ENCODE peak calls at places on chromosome 5, in six cellular contexts. One of them, this sample, is unnamed.

GRCh38 chr5:142472306-142472951 is 147.6 kb upstream of the SPRY4 start:
- DNase-seq in CD8-positive, alpha-beta memory T cell: no peak
- DNase-seq in GM03348: peak
- DNase-seq in astrocyte of the cerebellum: no peak
- DNase-seq in BE2C: no peak
- DNase-seq in retina: no peak
- DNase-seq in this sample: no peak

GRCh38 chr5:5155617-5156016 is 15.5 kb downstream of the ADAMTS16 start:
- DNase-seq in CD8-positive, alpha-beta memory T cell: no peak
- DNase-seq in GM03348: no peak
- DNase-seq in astrocyte of the cerebellum: no peak
- DNase-seq in BE2C: no peak
- DNase-seq in retina: no peak
- DNase-seq in this sample: no peak

GRCh38 chr5:168109441-168109840 is 182.0 kb upstream of the WWC1 start:
- DNase-seq in CD8-positive, alpha-beta memory T cell: no peak
- DNase-seq in GM03348: peak
- DNase-seq in astrocyte of the cerebellum: no peak
- DNase-seq in BE2C: no peak
- DNase-seq in retina: no peak
- DNase-seq in this sample: no peak

GRCh38 chr5:54756796-54757402 is 228.5 kb downstream of the ESM1 start:
- DNase-seq in CD8-positive, alpha-beta memory T cell: no peak
- DNase-seq in GM03348: peak
- DNase-seq in astrocyte of the cerebellum: no peak
- DNase-seq in BE2C: no peak
- DNase-seq in retina: no peak
- DNase-seq in this sample: no peak

GRCh38 chr5:56142620-56143431 is 90.3 kb downstream of the ANKRD55 start:
- DNase-seq in CD8-positive, alpha-beta memory T cell: no peak
- DNase-seq in GM03348: no peak
- DNase-seq in astrocyte of the cerebellum: no peak
- DNase-seq in BE2C: no peak
- DNase-seq in retina: no peak
- DNase-seq in this sample: peak

GRCh38 chr5:39119404-39120051 is 45.3 kb upstream of the RICTOR start:
- DNase-seq in CD8-positive, alpha-beta memory T cell: no peak
- DNase-seq in GM03348: no peak
- DNase-seq in astrocyte of the cerebellum: no peak
- DNase-seq in BE2C: no peak
- DNase-seq in retina: no peak
- DNase-seq in this sample: no peak

GRCh38 chr5:158514353-158514960 is 585.3 kb downstream of the EBF1 start:
- DNase-seq in CD8-positive, alpha-beta memory T cell: no peak
- DNase-seq in GM03348: peak
- DNase-seq in astrocyte of the cerebellum: peak
- DNase-seq in BE2C: no peak
- DNase-seq in retina: no peak
- DNase-seq in this sample: no peak

GRCh38 chr5:101036778-101037177 is 133.7 kb upstream of the ST8SIA4 start:
- DNase-seq in CD8-positive, alpha-beta memory T cell: no peak
- DNase-seq in GM03348: no peak
- DNase-seq in astrocyte of the cerebellum: no peak
- DNase-seq in BE2C: no peak
- DNase-seq in retina: no peak
- DNase-seq in this sample: no peak

GRCh38 chr5:113147088-113147487 is 170.5 kb downstream of the DCP2 start:
- DNase-seq in CD8-positive, alpha-beta memory T cell: no peak
- DNase-seq in GM03348: peak
- DNase-seq in astrocyte of the cerebellum: no peak
- DNase-seq in BE2C: no peak
- DNase-seq in retina: peak
- DNase-seq in this sample: no peak

GRCh38 chr5:39760385-39761198 is 335.8 kb upstream of the DAB2 start:
- DNase-seq in CD8-positive, alpha-beta memory T cell: no peak
- DNase-seq in GM03348: peak
- DNase-seq in astrocyte of the cerebellum: peak
- DNase-seq in BE2C: no peak
- DNase-seq in retina: no peak
- DNase-seq in this sample: no peak

GRCh38 chr5:173925449-173926071 is 37.4 kb downstream of the CPEB4 start:
- DNase-seq in CD8-positive, alpha-beta memory T cell: peak
- DNase-seq in GM03348: no peak
- DNase-seq in astrocyte of the cerebellum: peak
- DNase-seq in BE2C: peak
- DNase-seq in retina: no peak
- DNase-seq in this sample: no peak

GRCh38 chr5:1915316-1915715 is 32.6 kb upstream of the IRX4 start:
- DNase-seq in CD8-positive, alpha-beta memory T cell: no peak
- DNase-seq in GM03348: no peak
- DNase-seq in astrocyte of the cerebellum: no peak
- DNase-seq in BE2C: no peak
- DNase-seq in retina: no peak
- DNase-seq in this sample: no peak

GRCh38 chr5:76980518-76981144 is 27.8 kb downstream of the CRHBP start:
- DNase-seq in CD8-positive, alpha-beta memory T cell: no peak
- DNase-seq in GM03348: no peak
- DNase-seq in astrocyte of the cerebellum: no peak
- DNase-seq in BE2C: no peak
- DNase-seq in retina: no peak
- DNase-seq in this sample: no peak

GRCh38 chr5:105150324-105150723 is 1587.7 kb upstream of the NUDT12 start:
- DNase-seq in CD8-positive, alpha-beta memory T cell: no peak
- DNase-seq in GM03348: no peak
- DNase-seq in astrocyte of the cerebellum: no peak
- DNase-seq in BE2C: no peak
- DNase-seq in retina: peak
- DNase-seq in this sample: no peak

GRCh38 chr5:83473344-83474169 is 2.0 kb downstream of the VCAN start:
- DNase-seq in CD8-positive, alpha-beta memory T cell: peak
- DNase-seq in GM03348: peak
- DNase-seq in astrocyte of the cerebellum: peak
- DNase-seq in BE2C: peak
- DNase-seq in retina: peak
- DNase-seq in this sample: peak

GRCh38 chr5:132003170-132003744 is 8.2 kb downstream of the ACSL6 start:
- DNase-seq in CD8-positive, alpha-beta memory T cell: no peak
- DNase-seq in GM03348: no peak
- DNase-seq in astrocyte of the cerebellum: peak
- DNase-seq in BE2C: no peak
- DNase-seq in retina: peak
- DNase-seq in this sample: no peak

GRCh38 chr5:107455111-107455544 is 215.6 kb downstream of the EFNA5 start:
- DNase-seq in CD8-positive, alpha-beta memory T cell: no peak
- DNase-seq in GM03348: peak
- DNase-seq in astrocyte of the cerebellum: no peak
- DNase-seq in BE2C: no peak
- DNase-seq in retina: no peak
- DNase-seq in this sample: no peak

GRCh38 chr5:98569288-98569687 is 204.2 kb upstream of the RGMB start:
- DNase-seq in CD8-positive, alpha-beta memory T cell: no peak
- DNase-seq in GM03348: no peak
- DNase-seq in astrocyte of the cerebellum: no peak
- DNase-seq in BE2C: no peak
- DNase-seq in retina: no peak
- DNase-seq in this sample: no peak

GRCh38 chr5:179313849-179314521 is 31.3 kb downstream of the ADAMTS2 start:
- DNase-seq in CD8-positive, alpha-beta memory T cell: no peak
- DNase-seq in GM03348: peak
- DNase-seq in astrocyte of the cerebellum: peak
- DNase-seq in BE2C: peak
- DNase-seq in retina: peak
- DNase-seq in this sample: no peak

GRCh38 chr5:103993028-103993427 is 430.4 kb upstream of the NUDT12 start:
- DNase-seq in CD8-positive, alpha-beta memory T cell: no peak
- DNase-seq in GM03348: no peak
- DNase-seq in astrocyte of the cerebellum: no peak
- DNase-seq in BE2C: no peak
- DNase-seq in retina: no peak
- DNase-seq in this sample: no peak

GRCh38 chr5:6632324-6632930 is 417 bp downstream of the NSUN2 start:
- DNase-seq in CD8-positive, alpha-beta memory T cell: no peak
- DNase-seq in GM03348: no peak
- DNase-seq in astrocyte of the cerebellum: peak
- DNase-seq in BE2C: peak
- DNase-seq in retina: no peak
- DNase-seq in this sample: peak

GRCh38 chr5:181187500-181188213 is 17.3 kb downstream of the TRIM7 start:
- DNase-seq in CD8-positive, alpha-beta memory T cell: peak
- DNase-seq in GM03348: peak
- DNase-seq in astrocyte of the cerebellum: peak
- DNase-seq in BE2C: peak
- DNase-seq in retina: peak
- DNase-seq in this sample: peak

GRCh38 chr5:67205981-67206380 is 9.4 kb upstream of the CD180 start:
- DNase-seq in CD8-positive, alpha-beta memory T cell: no peak
- DNase-seq in GM03348: no peak
- DNase-seq in astrocyte of the cerebellum: no peak
- DNase-seq in BE2C: no peak
- DNase-seq in retina: no peak
- DNase-seq in this sample: no peak

GRCh38 chr5:140882591-140882899 is 621 bp downstream of the PCDHA13 start:
- DNase-seq in CD8-positive, alpha-beta memory T cell: no peak
- DNase-seq in GM03348: no peak
- DNase-seq in astrocyte of the cerebellum: no peak
- DNase-seq in BE2C: peak
- DNase-seq in retina: peak
- DNase-seq in this sample: no peak

GRCh38 chr5:129672006-129672405 is 75.9 kb upstream of the MINAR2 start:
- DNase-seq in CD8-positive, alpha-beta memory T cell: no peak
- DNase-seq in GM03348: no peak
- DNase-seq in astrocyte of the cerebellum: no peak
- DNase-seq in BE2C: no peak
- DNase-seq in retina: no peak
- DNase-seq in this sample: no peak

GRCh38 chr5:96969401-96969800 is 33.5 kb downstream of the LNPEP start:
- DNase-seq in CD8-positive, alpha-beta memory T cell: no peak
- DNase-seq in GM03348: peak
- DNase-seq in astrocyte of the cerebellum: no peak
- DNase-seq in BE2C: no peak
- DNase-seq in retina: peak
- DNase-seq in this sample: no peak

GRCh38 chr5:40813698-40814281 is 15.6 kb upstream of the PRKAA1 start:
- DNase-seq in CD8-positive, alpha-beta memory T cell: no peak
- DNase-seq in GM03348: no peak
- DNase-seq in astrocyte of the cerebellum: no peak
- DNase-seq in BE2C: no peak
- DNase-seq in retina: no peak
- DNase-seq in this sample: no peak

GRCh38 chr5:172274951-172275753 is 8.4 kb downstream of the UBTD2 start:
- DNase-seq in CD8-positive, alpha-beta memory T cell: peak
- DNase-seq in GM03348: no peak
- DNase-seq in astrocyte of the cerebellum: no peak
- DNase-seq in BE2C: no peak
- DNase-seq in retina: no peak
- DNase-seq in this sample: no peak

GRCh38 chr5:181118369-181118768 is 12.6 kb downstream of the OR2V1 start:
- DNase-seq in CD8-positive, alpha-beta memory T cell: no peak
- DNase-seq in GM03348: no peak
- DNase-seq in astrocyte of the cerebellum: no peak
- DNase-seq in BE2C: no peak
- DNase-seq in retina: no peak
- DNase-seq in this sample: peak

GRCh38 chr5:32231241-32231640 is 57.1 kb upstream of the GOLPH3 start:
- DNase-seq in CD8-positive, alpha-beta memory T cell: no peak
- DNase-seq in GM03348: no peak
- DNase-seq in astrocyte of the cerebellum: no peak
- DNase-seq in BE2C: no peak
- DNase-seq in retina: no peak
- DNase-seq in this sample: no peak

GRCh38 chr5:29037716-29038115 is 1999.3 kb upstream of the CDH9 start:
- DNase-seq in CD8-positive, alpha-beta memory T cell: no peak
- DNase-seq in GM03348: no peak
- DNase-seq in astrocyte of the cerebellum: no peak
- DNase-seq in BE2C: no peak
- DNase-seq in retina: no peak
- DNase-seq in this sample: no peak

GRCh38 chr5:9653811-9654210 is 23.7 kb upstream of the TAS2R1 start:
- DNase-seq in CD8-positive, alpha-beta memory T cell: no peak
- DNase-seq in GM03348: peak
- DNase-seq in astrocyte of the cerebellum: peak
- DNase-seq in BE2C: no peak
- DNase-seq in retina: no peak
- DNase-seq in this sample: no peak

GRCh38 chr5:42547894-42548293 is 124.7 kb downstream of the GHR start:
- DNase-seq in CD8-positive, alpha-beta memory T cell: no peak
- DNase-seq in GM03348: no peak
- DNase-seq in astrocyte of the cerebellum: no peak
- DNase-seq in BE2C: no peak
- DNase-seq in retina: no peak
- DNase-seq in this sample: no peak

GRCh38 chr5:98414938-98415337 is 358.5 kb upstream of the RGMB start:
- DNase-seq in CD8-positive, alpha-beta memory T cell: no peak
- DNase-seq in GM03348: peak
- DNase-seq in astrocyte of the cerebellum: no peak
- DNase-seq in BE2C: no peak
- DNase-seq in retina: no peak
- DNase-seq in this sample: no peak

This sample was measured in left lobe of liver.